ENCODE peak calls at places on chromosomes 5 and 9, in five cellular contexts. W is lower lobe of right lung, R is MCF 10A, F is PC-3, G is AG04449. H is an unnamed sample.
A peak's percentile ranks its signal among the peaks of the same experiment; 100 is the strongest.

GRCh38 chr5:57956606-57957005 is 474.0 kb upstream of the ACTBL2 start:
- DNase-seq in W (no peak), R (no peak), F (no peak), G (no peak), H (no peak)

GRCh38 chr5:40383719-40384651 is 295.7 kb upstream of the PTGER4 start:
- DNase-seq in W (no peak), R (peak; percentile 60), F (peak; percentile 92), G (peak; percentile 57), H (no peak)

GRCh38 chr5:96636601-96637000 is 25.6 kb upstream of the CAST start:
- DNase-seq in W (no peak), R (no peak), F (no peak), G (no peak), H (no peak)

GRCh38 chr9:133158695-133159094 is 5.0 kb downstream of the GBGT1 start:
- DNase-seq in W (peak; percentile 13), R (no peak), F (no peak), G (no peak), H (no peak)

GRCh38 chr5:16883801-16884200 is 52.3 kb downstream of the MYO10 start:
- DNase-seq in W (no peak), R (no peak), F (peak; percentile 22), G (no peak), H (no peak)

GRCh38 chr5:10214036-10214435 is 35.7 kb downstream of the ATPSCKMT start:
- DNase-seq in W (no peak), R (no peak), F (peak; percentile 30), G (no peak), H (no peak)

GRCh38 chr9:80090317-80090716 is 518.6 kb downstream of the TLE4 start:
- DNase-seq in W (no peak), R (no peak), F (no peak), G (no peak), H (no peak)

GRCh38 chr5:109920736-109921135 is 231.0 kb downstream of the MAN2A1 start:
- DNase-seq in W (no peak), R (no peak), F (no peak), G (no peak), H (no peak)

GRCh38 chr5:147481857-147482256 is 28.0 kb downstream of the DPYSL3 start:
- DNase-seq in W (no peak), R (no peak), F (no peak), G (no peak), H (no peak)

GRCh38 chr9:130138791-130139190 is 33.4 kb upstream of the NCS1 start:
- DNase-seq in W (no peak), R (peak; percentile 76), F (no peak), G (peak; percentile 86), H (no peak)

GRCh38 chr5:68290260-68290674 is 74.7 kb downstream of the PIK3R1 start:
- DNase-seq in W (no peak), R (no peak), F (no peak), G (no peak), H (no peak)

GRCh38 chr9:15873573-15874177 is 320.8 kb downstream of the CCDC171 start:
- DNase-seq in W (no peak), R (peak; percentile 67), F (peak; percentile 74), G (no peak), H (no peak)

GRCh38 chr9:125906893-125907292 is 159.7 kb downstream of the PBX3 start:
- DNase-seq in W (no peak), R (no peak), F (no peak), G (no peak), H (no peak)

GRCh38 chr9:13758876-13759275 is 479.4 kb upstream of the MPDZ start:
- DNase-seq in W (no peak), R (no peak), F (no peak), G (no peak), H (no peak)

GRCh38 chr5:162068412-162068811 is 839 bp downstream of the GABRG2 start:
- DNase-seq in W (peak; percentile 45), R (peak; percentile 90), F (peak; percentile 65), G (no peak), H (peak; percentile 44)

GRCh38 chr9:135523521-135524129 is 2.4 kb downstream of the LCN1 start:
- DNase-seq in W (no peak), R (no peak), F (no peak), G (no peak), H (peak; percentile 33)

GRCh38 chr5:122559676-122560075 is 215.2 kb upstream of the SNX2 start:
- DNase-seq in W (no peak), R (no peak), F (no peak), G (no peak), H (no peak)

GRCh38 chr5:68343421-68343826 is 127.9 kb downstream of the PIK3R1 start:
- DNase-seq in W (no peak), R (peak; percentile 97), F (peak; percentile 56), G (no peak), H (no peak)

GRCh38 chr5:16773990-16774389 is 157.2 kb upstream of the RETREG1 start:
- DNase-seq in W (no peak), R (peak; percentile 21), F (no peak), G (peak; percentile 31), H (no peak)

GRCh38 chr5:178605788-178606187 is 15.6 kb upstream of the COL23A1 start:
- DNase-seq in W (no peak), R (no peak), F (no peak), G (no peak), H (no peak)

GRCh38 chr5:178606269-178606668 is 16.1 kb upstream of the COL23A1 start:
- DNase-seq in W (no peak), R (no peak), F (no peak), G (no peak), H (no peak)

DNA sequence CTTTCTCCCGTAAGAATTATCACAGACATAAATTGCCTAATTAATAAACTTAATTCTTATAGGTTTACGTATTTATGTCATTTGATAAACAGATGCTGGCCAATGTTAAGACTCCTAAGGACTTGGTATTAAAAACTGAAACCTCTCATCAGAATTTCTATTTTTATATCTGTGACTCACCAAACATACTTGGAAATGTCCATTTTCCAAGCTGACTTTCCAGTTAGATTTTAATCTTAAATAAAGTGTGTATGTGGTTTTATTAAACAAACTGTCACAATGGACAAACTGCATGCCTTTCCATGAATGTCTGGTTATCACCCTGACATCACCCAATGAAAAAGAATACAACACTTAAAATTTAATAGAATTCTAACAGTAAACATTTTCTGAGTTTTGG is 12.6 kb upstream of the COL23A1 start:
- DNase-seq in W (no peak), R (no peak), F (peak; percentile 48), G (no peak), H (no peak)
- TF ChIP-seq CTCF in W (no peak), R (no peak), F (no peak), G (no peak), H (no peak)

GRCh38 chr5:34915856-34916192 is 313 bp downstream of the BRIX1 start:
- DNase-seq in W (no peak), R (no peak), F (no peak), G (no peak), H (no peak)

GRCh38 chr5:34916518-34916917 is 1.0 kb downstream of the BRIX1 start:
- DNase-seq in W (no peak), R (no peak), F (no peak), G (no peak), H (no peak)

GRCh38 chr5:34915139-34915855 is at the start of the genes BRIX1 and RAD1:
- DNase-seq in W (peak; percentile 99), R (peak; percentile 97), F (peak; percentile 97), G (peak; percentile 77), H (peak; percentile 87)

GRCh38 chr5:34918025-34918424 is 2.5 kb downstream of the BRIX1 start:
- DNase-seq in W (no peak), R (no peak), F (no peak), G (no peak), H (no peak)

DNA sequence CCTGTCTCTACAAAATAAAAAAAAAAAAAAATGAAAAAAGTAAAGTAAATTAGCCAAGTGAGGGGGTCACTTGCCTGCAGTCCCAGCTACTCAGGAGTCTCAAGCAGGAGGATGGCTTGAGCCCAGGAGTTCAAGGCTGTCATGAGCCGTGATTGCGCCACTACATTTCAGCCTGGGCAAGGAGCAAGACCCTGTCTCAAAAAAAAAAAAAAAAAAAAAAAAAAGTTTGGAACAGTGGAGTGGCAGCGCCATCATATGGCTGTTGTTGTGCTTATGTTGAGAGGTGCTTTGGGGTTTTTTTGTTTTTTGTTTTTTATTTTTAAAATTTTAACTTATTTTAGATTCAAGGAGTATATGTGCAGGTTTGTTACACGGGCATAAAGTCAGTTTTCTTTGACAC is 3.6 kb downstream of the BRIX1 start:
- DNase-seq in W (no peak), R (no peak), F (no peak), G (no peak), H (no peak)
- TF ChIP-seq CTCF in W (no peak), R (no peak), F (peak; percentile 37), G (no peak), H (no peak)

DNA sequence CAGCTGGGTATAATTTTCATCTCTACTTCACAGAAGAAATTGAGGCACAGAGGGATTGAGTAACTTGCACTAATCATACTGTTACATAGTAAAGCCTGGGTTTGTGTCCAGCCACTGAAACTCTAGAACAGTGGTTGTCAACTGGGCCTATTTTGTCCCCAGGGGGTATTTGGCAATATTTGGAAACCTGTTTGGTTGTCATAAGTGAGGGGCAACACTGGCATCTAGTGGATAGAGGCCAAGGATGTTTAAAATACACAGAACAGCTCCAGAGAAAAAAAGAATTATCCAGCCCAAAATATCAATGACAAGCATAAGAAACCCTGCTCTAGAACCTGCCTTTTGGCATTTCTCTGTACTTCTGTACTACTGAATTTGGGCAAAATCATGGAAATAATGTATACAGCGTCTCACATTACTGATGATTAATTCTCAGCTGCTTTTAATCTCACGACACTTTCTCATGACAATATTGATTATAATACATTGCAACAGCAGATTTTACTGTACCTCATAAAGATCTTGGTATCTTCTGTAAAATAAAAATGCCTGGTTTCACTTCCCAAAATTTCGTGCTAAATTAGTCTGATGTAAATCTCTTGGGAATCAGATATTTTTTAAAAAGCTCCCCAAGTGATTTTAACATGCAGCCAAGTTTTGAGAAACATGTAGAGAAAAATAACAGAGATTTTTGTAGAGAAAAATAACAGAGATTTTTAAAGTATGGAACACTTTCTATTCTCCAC is 112.7 kb downstream of the RORB start:
- DNase-seq in W (no peak), R (peak; percentile 37), F (peak; percentile 3), G (no peak), H (no peak)
- TF ChIP-seq CTCF in W (no peak), R (no peak), F (no peak), G (no peak), H (no peak)

GRCh38 chr9:71760901-71761300 is 7.4 kb downstream of the CEMIP2 start:
- DNase-seq in W (no peak), R (no peak), F (no peak), G (no peak), H (no peak)
- TF ChIP-seq CTCF in W (no peak), R (no peak), F (no peak), G (no peak), H (no peak)